ENCODE peak calls at places on chromosome 11, in eight cellular contexts. One of them, this sample, is unnamed.

GRCh38 chr11:14125529-14125928 is 163.0 kb downstream of the SPON1 start:
- DNase-seq in HCT116: peak; percentile 36
- DNase-seq in lung: no peak
- DNase-seq in testis: no peak
- DNase-seq in AG04450: no peak
- DNase-seq in lower lobe of right lung: no peak
- DNase-seq in HL-60: no peak
- DNase-seq in PC-9: peak; percentile 74
- DNase-seq in this sample: no peak

GRCh38 chr11:73875380-73875779 is 1.3 kb downstream of the COA4 start:
- DNase-seq in lower lobe of right lung: no peak
- DNase-seq in AG04450: no peak
- DNase-seq in HL-60: no peak
- DNase-seq in HCT116: no peak
- DNase-seq in testis: no peak
- DNase-seq in PC-9: no peak
- DNase-seq in lung: no peak
- DNase-seq in this sample: no peak

GRCh38 chr11:126920833-126921232 is 79.7 kb downstream of the KIRREL3 start:
- DNase-seq in HCT116: no peak
- DNase-seq in lung: no peak
- DNase-seq in HL-60: no peak
- DNase-seq in AG04450: no peak
- DNase-seq in testis: no peak
- DNase-seq in lower lobe of right lung: no peak
- DNase-seq in PC-9: no peak
- DNase-seq in this sample: no peak

GRCh38 chr11:92693146-92693545 is 276.3 kb upstream of the MTNR1B start:
- DNase-seq in HL-60: no peak
- DNase-seq in testis: no peak
- DNase-seq in lung: no peak
- DNase-seq in PC-9: no peak
- DNase-seq in lower lobe of right lung: no peak
- DNase-seq in AG04450: no peak
- DNase-seq in HCT116: no peak
- DNase-seq in this sample: no peak

GRCh38 chr11:46202696-46203391 is 74.6 kb upstream of the CREB3L1 start:
- DNase-seq in PC-9: no peak
- DNase-seq in HL-60: no peak
- DNase-seq in testis: no peak
- DNase-seq in HCT116: no peak
- DNase-seq in lower lobe of right lung: no peak
- DNase-seq in AG04450: no peak
- DNase-seq in lung: no peak
- DNase-seq in this sample: no peak

GRCh38 chr11:127056338-127056971 is 55.9 kb upstream of the KIRREL3 start:
- DNase-seq in HL-60: no peak
- DNase-seq in lower lobe of right lung: no peak
- DNase-seq in AG04450: no peak
- DNase-seq in HCT116: no peak
- DNase-seq in lung: no peak
- DNase-seq in testis: no peak
- DNase-seq in PC-9: no peak
- DNase-seq in this sample: no peak

GRCh38 chr11:61082161-61082870 is 20.0 kb upstream of the CD5 start:
- DNase-seq in HCT116: no peak
- DNase-seq in PC-9: no peak
- DNase-seq in lower lobe of right lung: no peak
- DNase-seq in HL-60: no peak
- DNase-seq in AG04450: no peak
- DNase-seq in lung: no peak
- DNase-seq in testis: no peak
- DNase-seq in this sample: no peak

GRCh38 chr11:130409618-130410388 is 18.6 kb downstream of the ADAMTS8 start:
- DNase-seq in HCT116: no peak
- DNase-seq in PC-9: no peak
- DNase-seq in AG04450: no peak
- DNase-seq in lower lobe of right lung: no peak
- DNase-seq in lung: no peak
- DNase-seq in testis: no peak
- DNase-seq in HL-60: no peak
- DNase-seq in this sample: no peak

GRCh38 chr11:65613091-65613928 is 711 bp downstream of the MAP3K11 start:
- DNase-seq in HL-60: no peak
- DNase-seq in AG04450: no peak
- DNase-seq in HCT116: no peak
- DNase-seq in testis: no peak
- DNase-seq in PC-9: no peak
- DNase-seq in lung: no peak
- DNase-seq in lower lobe of right lung: peak; percentile 70
- DNase-seq in this sample: no peak

GRCh38 chr11:35412285-35412684 is 7.1 kb downstream of the SLC1A2 start:
- DNase-seq in lung: no peak
- DNase-seq in AG04450: no peak
- DNase-seq in HCT116: no peak
- DNase-seq in PC-9: no peak
- DNase-seq in HL-60: no peak
- DNase-seq in testis: no peak
- DNase-seq in lower lobe of right lung: no peak
- DNase-seq in this sample: no peak

GRCh38 chr11:64874308-64874707 is 4.1 kb downstream of the EHD1 start:
- DNase-seq in testis: peak; percentile 49
- DNase-seq in PC-9: no peak
- DNase-seq in HCT116: no peak
- DNase-seq in lung: no peak
- DNase-seq in AG04450: no peak
- DNase-seq in HL-60: no peak
- DNase-seq in lower lobe of right lung: no peak
- DNase-seq in this sample: no peak

GRCh38 chr11:66333896-66334604 is 2.2 kb downstream of the RIN1 start:
- DNase-seq in lower lobe of right lung: peak; percentile 46
- DNase-seq in AG04450: no peak
- DNase-seq in HL-60: no peak
- DNase-seq in lung: no peak
- DNase-seq in HCT116: no peak
- DNase-seq in PC-9: no peak
- DNase-seq in testis: no peak
- DNase-seq in this sample: no peak

GRCh38 chr11:73308963-73309960 is 1.2 kb downstream of the ARHGEF17 start:
- DNase-seq in lower lobe of right lung: peak; percentile 94
- DNase-seq in AG04450: peak; percentile 90
- DNase-seq in testis: peak; percentile 84
- DNase-seq in PC-9: peak; percentile 92
- DNase-seq in HCT116: peak; percentile 55
- DNase-seq in HL-60: peak; percentile 34
- DNase-seq in lung: peak; percentile 93
- DNase-seq in this sample: no peak

GRCh38 chr11:103624708-103625623 is 411.5 kb upstream of the DDI1 start:
- DNase-seq in testis: no peak
- DNase-seq in HCT116: no peak
- DNase-seq in AG04450: peak; percentile 84
- DNase-seq in lower lobe of right lung: no peak
- DNase-seq in HL-60: no peak
- DNase-seq in PC-9: peak; percentile 99
- DNase-seq in lung: no peak
- DNase-seq in this sample: no peak

GRCh38 chr11:75721852-75722668 is 4.4 kb downstream of the MOGAT2 start:
- DNase-seq in testis: no peak
- DNase-seq in HCT116: no peak
- DNase-seq in lung: no peak
- DNase-seq in PC-9: no peak
- DNase-seq in HL-60: no peak
- DNase-seq in AG04450: no peak
- DNase-seq in lower lobe of right lung: no peak
- DNase-seq in this sample: no peak

GRCh38 chr11:93908689-93909088 is 58.3 kb upstream of the VSTM5 start:
- DNase-seq in HCT116: no peak
- DNase-seq in HL-60: no peak
- DNase-seq in testis: no peak
- DNase-seq in lower lobe of right lung: no peak
- DNase-seq in PC-9: peak; percentile 81
- DNase-seq in lung: no peak
- DNase-seq in AG04450: peak; percentile 78
- DNase-seq in this sample: no peak

GRCh38 chr11:105856954-105857353 is 165.1 kb downstream of the MSANTD4 start:
- DNase-seq in HCT116: no peak
- DNase-seq in lung: no peak
- DNase-seq in testis: no peak
- DNase-seq in lower lobe of right lung: no peak
- DNase-seq in HL-60: no peak
- DNase-seq in AG04450: no peak
- DNase-seq in PC-9: no peak
- DNase-seq in this sample: no peak

GRCh38 chr11:1746516-1746931 is 3.9 kb downstream of the IFITM10 start:
- DNase-seq in HCT116: no peak
- DNase-seq in lower lobe of right lung: no peak
- DNase-seq in HL-60: no peak
- DNase-seq in AG04450: no peak
- DNase-seq in PC-9: no peak
- DNase-seq in testis: no peak
- DNase-seq in lung: no peak
- DNase-seq in this sample: no peak
- H3K4me3 ChIP-seq in HCT116: no peak overlapping the region
- H3K4me3 ChIP-seq in lower lobe of right lung: no peak overlapping the region
- H3K4me3 ChIP-seq in HL-60: no peak overlapping the region
- H3K4me3 ChIP-seq in AG04450: no peak overlapping the region
- H3K4me3 ChIP-seq in PC-9: no peak overlapping the region
- H3K4me3 ChIP-seq in testis: no peak overlapping the region
- H3K4me3 ChIP-seq in lung: no peak overlapping the region
- H3K4me3 ChIP-seq in this sample: no peak overlapping the region

DNA sequence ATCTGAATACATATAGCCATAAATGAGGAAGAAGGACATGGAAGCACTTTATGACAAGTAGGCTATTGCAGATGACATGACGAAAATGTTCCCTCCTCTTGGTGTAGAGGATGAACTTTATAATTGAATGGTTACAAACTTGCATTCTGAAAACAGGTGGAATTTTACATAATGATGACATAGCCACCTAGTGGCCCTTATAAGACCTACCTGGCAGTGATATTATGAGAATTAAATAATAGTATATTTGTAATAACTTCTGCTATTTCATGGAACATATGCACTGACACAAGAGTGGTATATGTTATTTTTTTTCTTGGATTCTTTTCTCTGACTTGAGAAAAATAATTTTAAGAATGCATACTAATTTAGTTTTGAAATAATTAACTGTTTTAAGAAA is 22.9 kb downstream of the TRIM22 start:
- DNase-seq in lung: no peak
- DNase-seq in PC-9: no peak
- DNase-seq in HL-60: no peak
- DNase-seq in lower lobe of right lung: no peak
- DNase-seq in testis: no peak
- DNase-seq in HCT116: peak; percentile 7
- DNase-seq in AG04450: no peak
- DNase-seq in this sample: no peak
- TF ChIP-seq CTCF in lung: no peak
- TF ChIP-seq CTCF in PC-9: peak; percentile 68
- TF ChIP-seq CTCF in HL-60: no peak
- TF ChIP-seq CTCF in lower lobe of right lung: peak; percentile 35
- TF ChIP-seq CTCF in testis: no peak
- TF ChIP-seq CTCF in HCT116: peak; percentile 41
- TF ChIP-seq CTCF in AG04450: peak; percentile 52
- TF ChIP-seq CTCF in this sample: peak; percentile 43

GRCh38 chr11:125166347-125166841 is 1.8 kb downstream of the PKNOX2 start:
- DNase-seq in testis: no peak
- DNase-seq in PC-9: no peak
- DNase-seq in lower lobe of right lung: no peak
- DNase-seq in AG04450: no peak
- DNase-seq in lung: no peak
- DNase-seq in HCT116: no peak
- DNase-seq in HL-60: no peak
- DNase-seq in this sample: no peak

GRCh38 chr11:125166903-125167291 is 2.3 kb downstream of the PKNOX2 start:
- DNase-seq in HL-60: no peak
- DNase-seq in testis: no peak
- DNase-seq in PC-9: no peak
- DNase-seq in lung: no peak
- DNase-seq in lower lobe of right lung: no peak
- DNase-seq in HCT116: no peak
- DNase-seq in AG04450: no peak
- DNase-seq in this sample: no peak

GRCh38 chr11:125167292-125167953 is 2.9 kb downstream of the PKNOX2 start:
- DNase-seq in AG04450: no peak
- DNase-seq in testis: peak; percentile 37
- DNase-seq in HL-60: no peak
- DNase-seq in HCT116: no peak
- DNase-seq in lower lobe of right lung: no peak
- DNase-seq in PC-9: no peak
- DNase-seq in lung: no peak
- DNase-seq in this sample: no peak

GRCh38 chr11:125168875-125169537 is 4.5 kb downstream of the PKNOX2 start:
- DNase-seq in HCT116: no peak
- DNase-seq in HL-60: no peak
- DNase-seq in testis: no peak
- DNase-seq in AG04450: no peak
- DNase-seq in lower lobe of right lung: no peak
- DNase-seq in PC-9: no peak
- DNase-seq in lung: no peak
- DNase-seq in this sample: no peak

DNA sequence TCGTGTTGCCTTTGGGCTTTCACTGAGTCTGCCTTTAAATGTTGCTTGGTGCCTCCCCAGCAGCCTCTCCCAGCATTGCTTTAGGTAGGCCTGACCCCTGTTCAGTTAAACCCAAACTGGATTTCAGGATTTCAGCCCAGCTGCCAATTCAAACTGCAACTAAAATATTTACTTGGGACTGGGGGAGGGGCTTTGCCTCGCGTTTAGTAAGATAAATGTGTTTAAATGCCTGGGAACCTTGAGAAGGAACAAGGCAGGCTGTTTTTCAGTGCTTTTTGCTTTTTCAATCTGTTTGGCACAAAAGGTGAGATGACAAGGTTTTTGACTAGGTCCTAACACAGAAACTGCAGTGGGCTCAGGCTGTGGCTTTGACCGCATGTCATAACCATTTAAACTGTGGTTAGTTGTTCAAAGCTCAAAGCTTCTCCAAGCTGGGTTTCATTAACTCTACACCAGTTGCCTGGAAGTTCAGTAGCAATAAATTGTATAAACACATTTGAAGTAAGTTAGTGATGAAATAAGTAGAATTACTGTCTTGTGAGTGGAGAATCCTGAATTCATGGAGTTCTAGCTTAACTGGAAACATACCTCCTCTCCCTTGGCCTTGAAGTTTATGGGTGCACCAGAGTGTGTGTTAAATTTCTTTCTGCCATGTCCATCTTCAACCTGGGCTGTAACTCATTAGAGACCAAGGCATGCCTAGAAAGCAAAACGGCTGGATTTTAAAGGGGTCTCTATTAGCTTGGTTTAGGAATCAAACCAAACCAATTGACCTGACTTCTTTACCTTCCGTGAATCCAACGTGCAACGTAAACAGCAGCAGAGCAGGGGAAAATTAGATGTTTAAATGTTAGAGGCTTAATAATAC is 3.6 kb downstream of the PKNOX2 start:
- DNase-seq in PC-9: no peak
- DNase-seq in lung: no peak
- DNase-seq in lower lobe of right lung: no peak
- DNase-seq in testis: no peak
- DNase-seq in AG04450: peak; percentile 77
- DNase-seq in HL-60: no peak
- DNase-seq in HCT116: no peak
- DNase-seq in this sample: no peak
- H3K4me3 ChIP-seq in PC-9: no peak overlapping the region
- H3K4me3 ChIP-seq in lung: no peak overlapping the region
- H3K4me3 ChIP-seq in lower lobe of right lung: peak overlapping the region; percentile 59
- H3K4me3 ChIP-seq in testis: no peak overlapping the region
- H3K4me3 ChIP-seq in AG04450: no peak overlapping the region
- H3K4me3 ChIP-seq in HL-60: no peak overlapping the region
- H3K4me3 ChIP-seq in HCT116: no peak overlapping the region
- H3K4me3 ChIP-seq in this sample: no peak overlapping the region

GRCh38 chr11:120774591-120775386 is 249.1 kb upstream of the TBCEL start:
- DNase-seq in AG04450: no peak
- DNase-seq in lower lobe of right lung: no peak
- DNase-seq in HCT116: no peak
- DNase-seq in HL-60: no peak
- DNase-seq in lung: no peak
- DNase-seq in testis: no peak
- DNase-seq in PC-9: no peak
- DNase-seq in this sample: no peak
- TF ChIP-seq CTCF in AG04450: no peak
- TF ChIP-seq CTCF in lower lobe of right lung: no peak
- TF ChIP-seq CTCF in HCT116: no peak
- TF ChIP-seq CTCF in HL-60: no peak
- TF ChIP-seq CTCF in lung: no peak
- TF ChIP-seq CTCF in testis: no peak
- TF ChIP-seq CTCF in PC-9: no peak
- TF ChIP-seq CTCF in this sample: no peak